ENCODE peak calls at places on chromosomes 5 and 9, in four cellular contexts. J is stimulated activated CD4-positive, alpha-beta T cell treated with anti-CD3 and anti-CD28 coated beads, TNF-alpha, amount 100 ng/mL, for 4 hours; U is hypothalamus; R is SJSA1. Z is an unnamed sample.

GRCh38 chr5:106730912-106731311 is 939.8 kb downstream of the EFNA5 start:
- DNase-seq in J (no peak), U (no peak), R (no peak), Z (no peak)

GRCh38 chr9:38149647-38150046 is 80.6 kb upstream of the SHB start:
- DNase-seq in J (no peak), U (no peak), R (no peak), Z (no peak)

GRCh38 chr5:158943057-158943456 is 156.7 kb downstream of the EBF1 start:
- DNase-seq in J (no peak), U (no peak), R (peak; percentile 85), Z (no peak)

GRCh38 chr9:1332161-1332560 is 282.0 kb downstream of the DMRT2 start:
- DNase-seq in J (no peak), U (no peak), R (no peak), Z (no peak)

GRCh38 chr5:34533582-34534236 is 122.4 kb upstream of the RAI14 start:
- DNase-seq in J (no peak), U (no peak), R (no peak), Z (no peak)

GRCh38 chr9:23842531-23843129 is 16.6 kb upstream of the ELAVL2 start:
- DNase-seq in J (no peak), U (no peak), R (no peak), Z (no peak)

GRCh38 chr9:109793196-109793595 is 13.2 kb downstream of the PALM2AKAP2 start:
- DNase-seq in J (no peak), U (no peak), R (peak; percentile 84), Z (no peak)

GRCh38 chr9:114693248-114693895 is 11.4 kb upstream of the TEX48 start:
- DNase-seq in J (no peak), U (no peak), R (no peak), Z (no peak)

GRCh38 chr9:35193762-35194161 is 32.0 kb downstream of the UNC13B start:
- DNase-seq in J (no peak), U (no peak), R (no peak), Z (no peak)

GRCh38 chr5:81761270-81761669 is 10.4 kb upstream of the SSBP2 start:
- DNase-seq in J (no peak), U (no peak), R (no peak), Z (no peak)

GRCh38 chr9:86604741-86605140 is 250.5 kb upstream of the TUT7 start:
- DNase-seq in J (no peak), U (no peak), R (peak; percentile 23), Z (no peak)

GRCh38 chr5:83255268-83255667 is 177.9 kb downstream of the XRCC4 start:
- DNase-seq in J (no peak), U (no peak), R (no peak), Z (no peak)

GRCh38 chr5:89769975-89770374 is 639.6 kb downstream of the CETN3 start:
- DNase-seq in J (no peak), U (no peak), R (peak; percentile 10), Z (no peak)

GRCh38 chr5:164597293-164597900 is 1092.0 kb downstream of the MAT2B start:
- DNase-seq in J (no peak), U (no peak), R (no peak), Z (no peak)

GRCh38 chr5:145887217-145887616 is 14.4 kb upstream of the GRXCR2 start:
- DNase-seq in J (no peak), U (no peak), R (no peak), Z (no peak)

GRCh38 chr5:77337716-77338115 is 127.2 kb downstream of the PDE8B start:
- DNase-seq in J (no peak), U (no peak), R (no peak), Z (no peak)

GRCh38 chr5:138339086-138339456 is 1.0 kb downstream of the FAM53C start:
- DNase-seq in J (no peak), U (no peak), R (peak; percentile 58), Z (no peak)

Z was measured in occipital lobe.